ENCODE peak calls at places on chromosomes 11 and 22, in five cellular contexts. One of them, this sample, is unnamed.
A peak's percentile ranks its signal among the peaks of the same experiment; 100 is the strongest.

GRCh38 chr11:131092469-131092868 is 176.2 kb upstream of the SNX19 start:
- DNase-seq in HFF-Myc: no peak
- DNase-seq in brain microvascular endothelial cell: no peak
- DNase-seq in AG04449: no peak
- DNase-seq in astrocyte of the spinal cord: no peak
- DNase-seq in this sample: no peak

GRCh38 chr11:68584097-68584496 is 100.2 kb upstream of the GAL start:
- DNase-seq in HFF-Myc: peak; percentile 19
- DNase-seq in brain microvascular endothelial cell: peak; percentile 29
- DNase-seq in AG04449: no peak
- DNase-seq in astrocyte of the spinal cord: no peak
- DNase-seq in this sample: no peak

GRCh38 chr11:17026487-17027082 is 12.4 kb upstream of the PLEKHA7 start:
- DNase-seq in HFF-Myc: no peak
- DNase-seq in brain microvascular endothelial cell: no peak
- DNase-seq in AG04449: no peak
- DNase-seq in astrocyte of the spinal cord: no peak
- DNase-seq in this sample: no peak

GRCh38 chr11:27977031-27977430 is 130.9 kb downstream of the KIF18A start:
- DNase-seq in HFF-Myc: no peak
- DNase-seq in brain microvascular endothelial cell: peak; percentile 30
- DNase-seq in AG04449: no peak
- DNase-seq in astrocyte of the spinal cord: peak; percentile 7
- DNase-seq in this sample: peak; percentile 82

GRCh38 chr22:23053051-23053707 is 17.1 kb upstream of the GNAZ start:
- DNase-seq in HFF-Myc: no peak
- DNase-seq in brain microvascular endothelial cell: no peak
- DNase-seq in AG04449: no peak
- DNase-seq in astrocyte of the spinal cord: no peak
- DNase-seq in this sample: no peak

GRCh38 chr11:35337919-35338316 is 81.4 kb downstream of the SLC1A2 start:
- DNase-seq in HFF-Myc: no peak
- DNase-seq in brain microvascular endothelial cell: no peak
- DNase-seq in AG04449: no peak
- DNase-seq in astrocyte of the spinal cord: no peak
- DNase-seq in this sample: no peak

GRCh38 chr11:7603031-7603781 is 70.1 kb downstream of the CYB5R2 start:
- DNase-seq in HFF-Myc: peak; percentile 80
- DNase-seq in brain microvascular endothelial cell: no peak
- DNase-seq in AG04449: no peak
- DNase-seq in astrocyte of the spinal cord: peak; percentile 33
- DNase-seq in this sample: no peak

GRCh38 chr22:23786261-23786710 is 480 bp upstream of the SMARCB1 start:
- DNase-seq in HFF-Myc: no peak
- DNase-seq in brain microvascular endothelial cell: no peak
- DNase-seq in AG04449: no peak
- DNase-seq in astrocyte of the spinal cord: no peak
- DNase-seq in this sample: no peak

GRCh38 chr22:35627267-35628041 is 10.3 kb upstream of the MB start:
- DNase-seq in HFF-Myc: peak; percentile 84
- DNase-seq in brain microvascular endothelial cell: peak; percentile 85
- DNase-seq in AG04449: peak; percentile 76
- DNase-seq in astrocyte of the spinal cord: peak; percentile 96
- DNase-seq in this sample: peak; percentile 78

GRCh38 chr11:118980191-118980881 is 8.8 kb downstream of the FOXR1 start:
- DNase-seq in HFF-Myc: no peak
- DNase-seq in brain microvascular endothelial cell: no peak
- DNase-seq in AG04449: no peak
- DNase-seq in astrocyte of the spinal cord: no peak
- DNase-seq in this sample: no peak

GRCh38 chr11:27497284-27497866 is 9.2 kb downstream of the LIN7C start:
- DNase-seq in HFF-Myc: no peak
- DNase-seq in brain microvascular endothelial cell: no peak
- DNase-seq in AG04449: no peak
- DNase-seq in astrocyte of the spinal cord: peak; percentile 45
- DNase-seq in this sample: no peak

GRCh38 chr22:19429950-19430889 is 1.3 kb downstream of the HIRA start:
- DNase-seq in HFF-Myc: no peak
- DNase-seq in brain microvascular endothelial cell: peak; percentile 60
- DNase-seq in AG04449: no peak
- DNase-seq in astrocyte of the spinal cord: peak; percentile 65
- DNase-seq in this sample: no peak

GRCh38 chr11:36713715-36714114 is 115.7 kb upstream of the RAG2 start:
- DNase-seq in HFF-Myc: no peak
- DNase-seq in brain microvascular endothelial cell: no peak
- DNase-seq in AG04449: no peak
- DNase-seq in astrocyte of the spinal cord: no peak
- DNase-seq in this sample: no peak

GRCh38 chr22:27636716-27637503 is 164.6 kb downstream of the MN1 start:
- DNase-seq in HFF-Myc: no peak
- DNase-seq in brain microvascular endothelial cell: no peak
- DNase-seq in AG04449: no peak
- DNase-seq in astrocyte of the spinal cord: no peak
- DNase-seq in this sample: no peak

GRCh38 chr22:35322893-35323292 is 23.2 kb downstream of the TOM1 start:
- DNase-seq in HFF-Myc: no peak
- DNase-seq in brain microvascular endothelial cell: no peak
- DNase-seq in AG04449: no peak
- DNase-seq in astrocyte of the spinal cord: no peak
- DNase-seq in this sample: no peak

GRCh38 chr22:30267382-30268302 is 991 bp upstream of the OSM start:
- DNase-seq in HFF-Myc: no peak
- DNase-seq in brain microvascular endothelial cell: no peak
- DNase-seq in AG04449: no peak
- DNase-seq in astrocyte of the spinal cord: no peak
- DNase-seq in this sample: no peak

GRCh38 chr11:112555491-112556364 is 295.1 kb upstream of the PLET1 start:
- DNase-seq in HFF-Myc: peak; percentile 16
- DNase-seq in brain microvascular endothelial cell: peak; percentile 16
- DNase-seq in AG04449: no peak
- DNase-seq in astrocyte of the spinal cord: peak; percentile 8
- DNase-seq in this sample: peak; percentile 12

GRCh38 chr22:44461614-44462013 is 36.4 kb downstream of the RTL6 start:
- DNase-seq in HFF-Myc: no peak
- DNase-seq in brain microvascular endothelial cell: no peak
- DNase-seq in AG04449: no peak
- DNase-seq in astrocyte of the spinal cord: no peak
- DNase-seq in this sample: no peak

GRCh38 chr22:33772793-33773192 is 147.5 kb downstream of the LARGE1 start:
- DNase-seq in HFF-Myc: no peak
- DNase-seq in brain microvascular endothelial cell: no peak
- DNase-seq in AG04449: no peak
- DNase-seq in astrocyte of the spinal cord: no peak
- DNase-seq in this sample: no peak

GRCh38 chr22:49936018-49936972 is 17.9 kb downstream of the CRELD2 start:
- DNase-seq in HFF-Myc: no peak
- DNase-seq in brain microvascular endothelial cell: peak; percentile 52
- DNase-seq in AG04449: no peak
- DNase-seq in astrocyte of the spinal cord: peak; percentile 78
- DNase-seq in this sample: no peak
- TF ChIP-seq CTCF in HFF-Myc: no peak
- TF ChIP-seq CTCF in brain microvascular endothelial cell: no peak
- TF ChIP-seq CTCF in AG04449: no peak
- TF ChIP-seq CTCF in astrocyte of the spinal cord: no peak
- TF ChIP-seq CTCF in this sample: no peak

GRCh38 chr22:41946360-41947180 is at the start of gene CENPM:
- DNase-seq in HFF-Myc: peak; percentile 85
- DNase-seq in brain microvascular endothelial cell: peak; percentile 93
- DNase-seq in AG04449: no peak
- DNase-seq in astrocyte of the spinal cord: peak; percentile 94
- DNase-seq in this sample: peak; percentile 74
- TF ChIP-seq CTCF in HFF-Myc: no peak
- TF ChIP-seq CTCF in brain microvascular endothelial cell: peak; percentile 59
- TF ChIP-seq CTCF in AG04449: peak; percentile 32
- TF ChIP-seq CTCF in astrocyte of the spinal cord: peak; percentile 36
- TF ChIP-seq CTCF in this sample: peak; percentile 35

DNA sequence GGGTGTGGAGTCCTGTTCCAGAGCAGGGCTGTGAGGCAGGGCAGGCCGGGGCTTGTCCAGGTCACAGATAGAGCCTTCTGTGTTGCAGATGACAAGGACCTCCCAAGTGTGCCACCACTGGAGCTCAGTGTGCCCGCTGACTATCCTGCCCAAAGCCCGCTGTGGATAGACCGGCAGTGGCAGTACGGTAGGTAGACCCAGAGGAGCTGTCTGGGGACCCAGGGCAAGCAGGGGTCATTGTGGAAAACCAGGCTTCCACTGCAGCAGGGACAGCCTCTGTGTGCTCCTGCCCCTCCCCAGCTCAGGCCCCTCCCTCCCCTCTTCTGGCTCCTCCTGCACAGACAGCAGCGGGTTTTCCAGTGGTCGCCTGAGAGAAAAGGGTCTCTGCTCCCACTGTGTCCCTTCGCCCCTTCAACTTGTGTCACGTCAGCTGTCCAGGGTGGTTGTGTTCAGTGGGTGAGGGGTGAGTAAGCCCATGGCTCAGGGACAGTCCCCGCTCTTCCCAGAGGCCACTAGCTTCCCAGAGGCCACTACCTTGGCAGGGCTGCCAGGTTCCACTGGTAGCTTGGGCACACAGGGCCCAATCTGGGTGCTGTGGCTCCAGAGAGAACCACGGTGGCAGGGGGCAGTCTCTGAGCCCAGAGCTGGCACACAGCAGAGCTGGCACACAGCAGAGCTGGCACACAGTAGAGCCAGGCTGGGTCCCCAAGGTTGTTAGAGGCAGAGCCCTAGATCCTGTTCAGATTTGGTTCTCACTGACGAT is 78.4 kb downstream of the MED15 start:
- DNase-seq in HFF-Myc: no peak
- DNase-seq in brain microvascular endothelial cell: no peak
- DNase-seq in AG04449: no peak
- DNase-seq in astrocyte of the spinal cord: no peak
- DNase-seq in this sample: no peak
- TF ChIP-seq CTCF in HFF-Myc: no peak
- TF ChIP-seq CTCF in brain microvascular endothelial cell: no peak
- TF ChIP-seq CTCF in AG04449: no peak
- TF ChIP-seq CTCF in astrocyte of the spinal cord: no peak
- TF ChIP-seq CTCF in this sample: no peak

GRCh38 chr11:58495906-58496305 is 12.0 kb downstream of the OR5B21 start:
- DNase-seq in HFF-Myc: no peak
- DNase-seq in brain microvascular endothelial cell: no peak
- DNase-seq in AG04449: no peak
- DNase-seq in astrocyte of the spinal cord: no peak
- DNase-seq in this sample: no peak
- TF ChIP-seq CTCF in HFF-Myc: peak; percentile 5
- TF ChIP-seq CTCF in brain microvascular endothelial cell: no peak
- TF ChIP-seq CTCF in AG04449: no peak
- TF ChIP-seq CTCF in astrocyte of the spinal cord: no peak
- TF ChIP-seq CTCF in this sample: no peak

GRCh38 chr11:59918987-59919589 is 19.1 kb upstream of the OOSP1 start:
- DNase-seq in HFF-Myc: no peak
- DNase-seq in brain microvascular endothelial cell: peak; percentile 71
- DNase-seq in AG04449: no peak
- DNase-seq in astrocyte of the spinal cord: peak; percentile 38
- DNase-seq in this sample: no peak
- TF ChIP-seq CTCF in HFF-Myc: no peak
- TF ChIP-seq CTCF in brain microvascular endothelial cell: peak; percentile 74
- TF ChIP-seq CTCF in AG04449: no peak
- TF ChIP-seq CTCF in astrocyte of the spinal cord: peak; percentile 48
- TF ChIP-seq CTCF in this sample: peak; percentile 50

DNA sequence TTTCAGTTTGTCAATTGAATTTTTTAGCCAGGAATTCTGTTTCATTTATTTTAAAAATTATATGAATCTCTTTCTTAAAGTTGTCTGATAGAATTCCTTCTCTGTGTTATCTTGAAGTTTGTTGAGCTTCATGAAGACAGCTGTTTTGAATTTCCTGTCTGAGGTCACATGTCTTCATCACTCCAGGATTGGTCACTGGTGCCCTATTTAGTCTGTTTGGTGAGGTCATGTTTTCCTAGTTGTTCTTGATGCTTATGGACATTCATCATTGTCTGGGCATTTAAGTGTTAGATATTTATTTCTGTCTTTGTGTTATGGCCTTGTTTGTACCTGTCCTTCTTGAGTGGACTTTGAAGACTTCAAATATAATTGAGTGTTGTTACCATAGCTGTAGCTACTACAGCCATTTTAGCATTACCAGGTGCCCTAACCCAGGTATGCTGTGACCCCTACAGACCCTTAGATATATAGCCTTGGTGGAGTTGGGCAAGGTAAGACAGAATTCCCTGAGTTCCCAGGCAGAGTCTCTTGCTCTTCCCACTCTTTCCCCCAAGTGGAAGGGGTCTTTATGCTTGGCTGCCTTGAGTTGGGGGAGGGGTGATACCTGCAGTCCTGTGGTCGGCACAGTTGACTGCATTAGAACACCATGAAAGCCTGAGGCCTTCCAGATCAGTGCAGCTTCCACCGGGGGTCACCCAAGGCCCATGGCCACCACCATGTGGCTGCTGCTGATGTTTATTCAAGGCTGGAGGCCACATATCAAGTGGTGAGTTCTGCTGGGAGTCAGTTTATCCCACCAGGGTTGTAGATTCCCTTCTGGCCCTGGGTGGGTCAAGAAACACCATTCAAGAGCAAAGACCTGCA is 229.6 kb downstream of the DYNC2H1 start:
- DNase-seq in HFF-Myc: peak; percentile 26
- DNase-seq in brain microvascular endothelial cell: peak; percentile 67
- DNase-seq in AG04449: no peak
- DNase-seq in astrocyte of the spinal cord: peak; percentile 36
- DNase-seq in this sample: no peak
- TF ChIP-seq CTCF in HFF-Myc: no peak
- TF ChIP-seq CTCF in brain microvascular endothelial cell: peak; percentile 54
- TF ChIP-seq CTCF in AG04449: peak; percentile 31
- TF ChIP-seq CTCF in astrocyte of the spinal cord: peak; percentile 25
- TF ChIP-seq CTCF in this sample: peak; percentile 53

DNA sequence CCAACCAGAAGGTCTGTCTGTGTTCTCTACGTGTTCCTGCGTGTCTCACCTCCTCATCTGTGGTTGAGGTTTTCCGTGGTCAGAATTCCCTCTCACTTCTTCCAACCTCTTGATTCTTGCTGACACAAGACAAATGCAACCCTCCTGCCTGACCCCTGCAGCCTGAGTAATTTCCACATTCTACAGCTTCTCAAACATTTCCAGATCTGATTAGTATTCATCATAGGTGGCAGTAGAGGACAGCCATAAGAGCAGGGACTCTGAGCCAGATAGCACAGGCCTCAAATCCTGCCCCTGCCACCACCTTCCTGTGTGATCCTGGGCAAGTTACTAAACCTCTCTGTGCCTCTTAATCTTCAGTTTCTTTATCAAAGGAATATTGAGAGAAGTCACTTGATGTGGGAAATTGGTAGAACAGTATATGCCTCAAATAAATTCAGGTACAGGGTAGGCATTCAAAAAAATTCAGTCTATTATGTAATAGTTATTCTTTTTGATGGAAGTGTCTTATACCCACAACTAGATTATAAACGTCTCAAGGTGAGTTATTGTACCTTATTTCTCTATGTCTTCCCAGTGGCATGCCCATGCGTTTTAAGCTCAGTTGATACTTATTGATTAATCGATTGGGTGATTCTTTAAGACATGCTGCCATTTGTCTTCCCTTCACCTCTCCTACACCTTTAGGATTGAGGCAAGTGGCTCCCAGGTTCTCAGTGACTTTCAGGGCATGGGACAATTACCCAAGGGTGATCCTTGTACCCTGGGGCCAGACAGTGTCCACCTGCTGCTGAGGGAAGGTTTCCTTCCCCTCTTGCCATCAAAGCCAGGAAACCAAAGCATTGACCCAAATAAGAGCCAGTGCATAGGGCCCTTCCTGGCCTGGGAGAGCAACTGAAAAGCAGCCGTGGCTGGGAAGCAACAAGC is 19.6 kb downstream of the POU2AF1 start:
- DNase-seq in HFF-Myc: no peak
- DNase-seq in brain microvascular endothelial cell: no peak
- DNase-seq in AG04449: no peak
- DNase-seq in astrocyte of the spinal cord: no peak
- DNase-seq in this sample: no peak
- TF ChIP-seq CTCF in HFF-Myc: no peak
- TF ChIP-seq CTCF in brain microvascular endothelial cell: no peak
- TF ChIP-seq CTCF in AG04449: no peak
- TF ChIP-seq CTCF in astrocyte of the spinal cord: no peak
- TF ChIP-seq CTCF in this sample: no peak

This sample was measured in kidney epithelial cell.